ENCODE peak calls at places on chromosomes 12 and 14, in five cellular contexts. Y is nephron progenitor cell, A is adipocyte, G is mucosa of gallbladder, D is A549. R is an unnamed sample.

GRCh38 chr12:47811070-47811391 is 8.7 kb downstream of the HDAC7 start:
- DNase-seq in G (no peak), D (no peak), A (no peak), Y (no peak), R (no peak)

GRCh38 chr14:59067135-59067894 is 121.2 kb upstream of the DAAM1 start:
- DNase-seq in A (no peak), D (peak), Y (no peak), G (no peak), R (no peak)

GRCh38 chr14:34012978-34013713 is 62.3 kb upstream of the EGLN3 start:
- DNase-seq in D (no peak), Y (no peak), A (no peak), G (no peak), R (no peak)

GRCh38 chr12:3896851-3897351 is 23.7 kb upstream of the PARP11 start:
- DNase-seq in G (no peak), A (peak), Y (no peak), D (no peak), R (no peak)

GRCh38 chr14:73785336-73785833 is 66.2 kb upstream of the PTGR2 start:
- DNase-seq in D (peak), A (peak), G (peak), Y (peak), R (no peak)

GRCh38 chr12:57590892-57591566 is at the start of gene PIP4K2C:
- DNase-seq in D (peak), Y (peak), G (peak), A (peak), R (peak)

GRCh38 chr12:123141615-123142517 is 9.0 kb downstream of the PITPNM2 start:
- DNase-seq in A (peak), Y (peak), G (no peak), D (peak), R (no peak)

GRCh38 chr12:52672321-52672933 is 7.8 kb downstream of the KRT1 start:
- DNase-seq in G (no peak), D (peak), A (no peak), Y (no peak), R (no peak)

GRCh38 chr12:53459097-53459496 is 7.2 kb downstream of the PCBP2 start:
- DNase-seq in Y (no peak), A (no peak), D (no peak), G (no peak), R (no peak)

GRCh38 chr12:88952543-88952942 is 372.3 kb upstream of the KITLG start:
- DNase-seq in A (peak), G (peak), D (peak), Y (no peak), R (no peak)

GRCh38 chr12:68446896-68447806 is 115.0 kb upstream of the MDM1 start:
- DNase-seq in A (peak), D (no peak), Y (peak), G (no peak), R (no peak)

GRCh38 chr14:96098309-96098998 is 59.3 kb downstream of the C14orf132 start:
- DNase-seq in A (peak), Y (peak), G (peak), D (peak), R (no peak)

GRCh38 chr14:76924363-76925151 is 98.3 kb downstream of the LRRC74A start:
- DNase-seq in A (no peak), G (no peak), D (peak), Y (peak), R (no peak)

GRCh38 chr12:132026796-132027500 is 77.2 kb downstream of the EP400 start:
- DNase-seq in Y (no peak), D (no peak), G (no peak), A (no peak), R (no peak)

GRCh38 chr12:112046003-112046402 is 32.8 kb downstream of the ERP29 start:
- DNase-seq in G (no peak), Y (no peak), A (no peak), D (no peak), R (no peak)

GRCh38 chr14:90291699-90292098 is 35.3 kb downstream of the PSMC1 start:
- DNase-seq in Y (no peak), A (no peak), G (no peak), D (no peak), R (peak)

GRCh38 chr12:29771786-29772185 is 12.0 kb downstream of the TMTC1 start:
- DNase-seq in D (no peak), G (no peak), Y (no peak), A (no peak), R (no peak)

GRCh38 chr14:97697772-97698171 is 900.6 kb downstream of the VRK1 start:
- DNase-seq in Y (no peak), G (no peak), D (no peak), A (no peak), R (peak)

GRCh38 chr12:125412506-125412905 is 347.3 kb downstream of the AACS start:
- DNase-seq in A (no peak), G (no peak), Y (no peak), D (no peak), R (no peak)

GRCh38 chr12:68536885-68537284 is 73.8 kb upstream of the RAP1B start:
- DNase-seq in G (no peak), D (no peak), A (no peak), Y (no peak), R (no peak)

GRCh38 chr12:7019043-7019569 is 830 bp upstream of the LPCAT3 start:
- DNase-seq in G (no peak), D (no peak), A (peak), Y (no peak), R (no peak)

GRCh38 chr14:95931384-95931783 is 54.8 kb downstream of the TUNAR start:
- DNase-seq in G (no peak), A (no peak), D (no peak), Y (no peak), R (no peak)

GRCh38 chr12:51970904-51971646 is 19.6 kb downstream of the ACVR1B start:
- DNase-seq in A (peak), Y (peak), D (peak), G (no peak), R (peak)

GRCh38 chr12:15720299-15720698 is 68.9 kb downstream of the EPS8 start:
- DNase-seq in Y (no peak), A (no peak), G (no peak), D (no peak), R (no peak)

GRCh38 chr12:80837342-80837978 is 100.3 kb downstream of the LIN7A start:
- DNase-seq in Y (peak), A (peak), G (peak), D (peak), R (no peak)

GRCh38 chr14:63995285-63995684 is 142.5 kb downstream of the SYNE2 start:
- DNase-seq in Y (no peak), D (no peak), A (no peak), G (no peak), R (no peak)

GRCh38 chr14:31934767-31935266 is 142.3 kb upstream of the ARHGAP5 start:
- DNase-seq in A (peak), D (peak), Y (peak), G (peak), R (no peak)

GRCh38 chr14:31161274-31161673 is 46.3 kb downstream of the HECTD1 start:
- DNase-seq in G (no peak), D (no peak), Y (no peak), A (no peak), R (no peak)

GRCh38 chr12:118237908-118238307 is 102.0 kb downstream of the PEBP1 start:
- DNase-seq in A (peak), D (peak), G (no peak), Y (no peak), R (no peak)

GRCh38 chr14:103021817-103022668 is 35.3 kb downstream of the CDC42BPB start:
- DNase-seq in A (peak), Y (no peak), D (no peak), G (no peak), R (no peak)

R was measured in activated CD8-positive, alpha-beta memory T cell treated with anti-CD3 and anti-CD28 coated beads for 24 hours.